ENCODE peak calls at places on chromosomes 5 and 9, in eight cellular contexts. M is NCI-H774; L is CD8-positive, alpha-beta T cell; I is activated naive CD4-positive, alpha-beta T cell treated with anti-CD3 and anti-CD28 coated beads, Interleukin-2, amount 10 ng/mL, durations not matched to agents 7 days and 5 days; J is HEK293T; Z is B cell; U is midbrain; S is activated CD4-positive, alpha-beta T cell treated with anti-CD3 and anti-CD28 coated beads, Interleukin-2, amount 10 ng/mL, durations not matched to agents 7 days and 5 days. P is an unnamed sample.
A peak's percentile ranks its signal among the peaks of the same experiment; 100 is the strongest.

GRCh38 chr9:13268469-13268868 is 11.0 kb downstream of the MPDZ start:
- DNase-seq in M (no peak), S (no peak), Z (no peak), U (no peak), I (no peak), L (no peak), J (no peak), P (no peak)

GRCh38 chr5:174247239-174247638 is 201.7 kb downstream of the NSG2 start:
- DNase-seq in Z (no peak), J (no peak), L (no peak), M (no peak), I (no peak), U (no peak), S (no peak), P (no peak)

GRCh38 chr9:128078504-128079434 is 10.7 kb downstream of the SLC25A25 start:
- DNase-seq in Z (no peak), I (no peak), S (no peak), M (no peak), U (no peak), L (no peak), J (no peak), P (no peak)

GRCh38 chr5:148912714-148913398 is 86.4 kb downstream of the ADRB2 start:
- DNase-seq in Z (no peak), M (no peak), J (no peak), U (no peak), S (no peak), L (no peak), I (no peak), P (no peak)

GRCh38 chr5:71860048-71860447 is 141.0 kb downstream of the CARTPT start:
- DNase-seq in L (no peak), I (no peak), S (no peak), M (no peak), J (no peak), U (no peak), Z (no peak), P (no peak)

GRCh38 chr5:10304932-10305331 is 2.8 kb downstream of the CMBL start:
- DNase-seq in M (no peak), J (no peak), I (no peak), L (no peak), S (no peak), Z (no peak), U (no peak), P (no peak)

GRCh38 chr5:84239509-84239908 is 145.2 kb downstream of the EDIL3 start:
- DNase-seq in M (no peak), Z (no peak), L (no peak), S (no peak), U (no peak), J (no peak), I (no peak), P (no peak)

GRCh38 chr5:158635565-158635964 is 464.2 kb downstream of the EBF1 start:
- DNase-seq in M (no peak), S (no peak), I (no peak), Z (no peak), J (no peak), U (no peak), L (no peak), P (no peak)

GRCh38 chr9:105079457-105079856 is 151.5 kb upstream of the ABCA1 start:
- DNase-seq in L (no peak), M (no peak), J (no peak), U (no peak), S (no peak), Z (no peak), I (no peak), P (no peak)

GRCh38 chr9:28234133-28234898 is 661.0 kb upstream of the C9orf72 start:
- DNase-seq in J (no peak), S (no peak), M (no peak), I (no peak), L (no peak), U (no peak), Z (no peak), P (no peak)

GRCh38 chr5:159050408-159051091 is 49.2 kb downstream of the EBF1 start:
- DNase-seq in I (no peak), S (no peak), U (no peak), Z (no peak), M (no peak), L (no peak), J (no peak), P (no peak)

GRCh38 chr5:9617191-9617590 is 13.0 kb downstream of the TAS2R1 start:
- DNase-seq in U (no peak), J (no peak), I (no peak), L (no peak), Z (no peak), S (no peak), M (no peak), P (no peak)

GRCh38 chr5:30197662-30198061 is 995.8 kb upstream of the CDH6 start:
- DNase-seq in M (no peak), Z (no peak), S (no peak), I (no peak), U (no peak), L (no peak), J (no peak), P (no peak)

GRCh38 chr5:72624641-72625236 is 117.5 kb upstream of the ZNF366 start:
- DNase-seq in Z (no peak), L (no peak), U (no peak), S (no peak), J (no peak), M (no peak), I (no peak), P (no peak)

GRCh38 chr5:148090780-148091221 is 27.0 kb downstream of the SPINK5 start:
- DNase-seq in M (no peak), J (no peak), Z (no peak), I (no peak), L (no peak), S (no peak), U (no peak), P (no peak)

GRCh38 chr9:21454149-21454548 is 13.9 kb downstream of the IFNA1 start:
- DNase-seq in Z (no peak), M (no peak), I (no peak), J (no peak), U (no peak), S (no peak), L (no peak), P (no peak)

GRCh38 chr5:79070002-79070567 is 518 bp downstream of the BHMT2 start:
- DNase-seq in J (no peak), Z (no peak), U (no peak), S (no peak), L (no peak), I (no peak), M (no peak), P (no peak)

GRCh38 chr5:43685271-43685950 is 82.4 kb downstream of the NNT start:
- DNase-seq in L (no peak), M (peak; percentile 29), J (no peak), Z (no peak), S (no peak), U (no peak), I (no peak), P (no peak)

GRCh38 chr5:16881253-16881652 is 54.8 kb downstream of the MYO10 start:
- DNase-seq in J (no peak), I (no peak), U (no peak), Z (no peak), S (no peak), M (no peak), L (no peak), P (no peak)

GRCh38 chr9:13141629-13142028 is 137.9 kb downstream of the MPDZ start:
- DNase-seq in S (no peak), L (no peak), Z (no peak), I (no peak), J (no peak), M (no peak), U (no peak), P (no peak)

GRCh38 chr5:132777209-132778069 is at the start of gene SEPTIN8:
- DNase-seq in U (peak; percentile 74), I (peak; percentile 67), M (peak; percentile 11), L (no peak), Z (no peak), J (peak; percentile 75), S (peak; percentile 41), P (peak; percentile 51)

GRCh38 chr5:58620336-58620735 is 37.5 kb downstream of the RAB3C start:
- DNase-seq in U (no peak), L (no peak), J (no peak), S (no peak), I (no peak), Z (no peak), M (no peak), P (no peak)

GRCh38 chr5:10634562-10634961 is 70.7 kb downstream of the ANKRD33B start:
- DNase-seq in Z (no peak), L (no peak), I (no peak), M (no peak), J (no peak), U (no peak), S (no peak), P (no peak)

GRCh38 chr9:128372784-128373183 is 1.6 kb downstream of the URM1 start:
- DNase-seq in U (no peak), I (no peak), M (no peak), Z (no peak), J (no peak), L (no peak), S (no peak), P (no peak)

GRCh38 chr9:19156026-19156474 is 28.8 kb upstream of the PLIN2 start:
- DNase-seq in Z (no peak), I (no peak), L (no peak), M (no peak), S (no peak), U (no peak), J (no peak), P (peak; percentile 44)

P was measured in DND-41.